ENCODE peak calls at places on chromosomes 12 and 14, in eight cellular contexts. G is neural crest cell; J is activated T-helper 1 cell treated with Interleukin-2 at 50 U/mL for 16 hours; W is activated naive CD4-positive, alpha-beta T cell; N is retina; F is Peyer's patch; A is NCI-H774; D is iPS-NIHi11. P is an unnamed sample.
A peak's percentile ranks its signal among the peaks of the same experiment; 100 is the strongest.

GRCh38 chr12:68641138-68641537 is 30.4 kb downstream of the RAP1B start:
- DNase-seq in G (no peak), J (no peak), W (no peak), N (no peak), F (no peak), A (no peak), D (no peak), P (no peak)

GRCh38 chr14:102545461-102546265 is 36.1 kb upstream of the ANKRD9 start:
- DNase-seq in G (no peak), J (no peak), W (no peak), N (peak; percentile 27), F (no peak), A (no peak), D (peak; percentile 40), P (peak; percentile 29)

GRCh38 chr12:5580911-5581488 is 149.1 kb downstream of the NTF3 start:
- DNase-seq in G (no peak), J (no peak), W (no peak), N (no peak), F (no peak), A (no peak), D (no peak), P (no peak)

GRCh38 chr12:85979641-85980040 is 105.5 kb downstream of the NTS start:
- DNase-seq in G (no peak), J (no peak), W (no peak), N (no peak), F (no peak), A (no peak), D (no peak), P (no peak)

GRCh38 chr12:132469423-132469822 is 20.5 kb upstream of the FBRSL1 start:
- DNase-seq in G (no peak), J (no peak), W (no peak), N (no peak), F (no peak), A (no peak), D (no peak), P (no peak)

GRCh38 chr14:91317381-91318313 is 73.1 kb upstream of the GPR68 start:
- DNase-seq in G (no peak), J (peak; percentile 86), W (peak; percentile 79), N (no peak), F (peak; percentile 86), A (no peak), D (peak; percentile 39), P (peak; percentile 23)

GRCh38 chr12:123905319-123905925 is 67.2 kb downstream of the CCDC92 start:
- DNase-seq in G (peak; percentile 61), J (peak; percentile 42), W (peak; percentile 49), N (peak; percentile 39), F (peak; percentile 54), A (peak; percentile 48), D (peak; percentile 68), P (peak; percentile 53)

GRCh38 chr12:14960548-14961465 is 594 bp downstream of the ARHGDIB start:
- DNase-seq in G (no peak), J (peak; percentile 35), W (peak; percentile 41), N (no peak), F (peak; percentile 56), A (no peak), D (peak; percentile 18), P (peak; percentile 30)

GRCh38 chr12:88453323-88453722 is 126.9 kb downstream of the KITLG start:
- DNase-seq in G (no peak), J (no peak), W (no peak), N (no peak), F (no peak), A (no peak), D (no peak), P (no peak)

GRCh38 chr14:102392506-102392905 is 29.8 kb downstream of the TECPR2 start:
- DNase-seq in G (no peak), J (no peak), W (no peak), N (no peak), F (no peak), A (no peak), D (no peak), P (no peak)

GRCh38 chr14:52080171-52080800 is 11.4 kb upstream of the NID2 start:
- DNase-seq in G (no peak), J (no peak), W (no peak), N (no peak), F (no peak), A (no peak), D (no peak), P (no peak)

GRCh38 chr14:69346710-69347109 is 51.4 kb downstream of the ERH start:
- DNase-seq in G (peak; percentile 57), J (no peak), W (peak; percentile 5), N (no peak), F (no peak), A (no peak), D (peak; percentile 90), P (no peak)

GRCh38 chr14:61385002-61385685 is 63.8 kb downstream of the PRKCH start:
- DNase-seq in G (no peak), J (peak; percentile 38), W (peak; percentile 20), N (no peak), F (peak; percentile 39), A (no peak), D (no peak), P (no peak)

GRCh38 chr12:47729233-47729632 is 3.9 kb upstream of the ENDOU start:
- DNase-seq in G (no peak), J (no peak), W (no peak), N (no peak), F (no peak), A (no peak), D (no peak), P (no peak)

GRCh38 chr14:98959958-98960616 is 311.9 kb downstream of the BCL11B start:
- DNase-seq in G (no peak), J (no peak), W (no peak), N (no peak), F (no peak), A (no peak), D (no peak), P (no peak)

GRCh38 chr14:102185360-102185759 is 45.7 kb downstream of the WDR20 start:
- DNase-seq in G (no peak), J (no peak), W (no peak), N (no peak), F (no peak), A (peak; percentile 61), D (no peak), P (peak; percentile 60)

GRCh38 chr12:10395390-10395998 is 5.7 kb upstream of the KLRK1 start:
- DNase-seq in G (no peak), J (no peak), W (no peak), N (no peak), F (no peak), A (peak; percentile 82), D (peak; percentile 13), P (peak; percentile 93)

GRCh38 chr14:62289471-62289870 is 527.3 kb downstream of the SNAPC1 start:
- DNase-seq in G (no peak), J (no peak), W (no peak), N (no peak), F (no peak), A (no peak), D (no peak), P (no peak)

GRCh38 chr12:49061157-49061650 is 610 bp upstream of the KMT2D start:
- DNase-seq in G (no peak), J (no peak), W (no peak), N (no peak), F (no peak), A (no peak), D (no peak), P (no peak)

GRCh38 chr12:40620564-40621019 is 71.6 kb upstream of the CNTN1 start:
- DNase-seq in G (no peak), J (no peak), W (no peak), N (no peak), F (no peak), A (no peak), D (no peak), P (no peak)

GRCh38 chr14:29755311-29756052 is 172.2 kb downstream of the PRKD1 start:
- DNase-seq in G (no peak), J (no peak), W (no peak), N (no peak), F (no peak), A (no peak), D (no peak), P (no peak)

GRCh38 chr12:54929998-54930397 is 54.6 kb downstream of the TESPA1 start:
- DNase-seq in G (no peak), J (no peak), W (no peak), N (no peak), F (no peak), A (no peak), D (no peak), P (no peak)